ENCODE peak calls at places on chromosome 11, in four cellular contexts. W is A549, G is IMR-90, L is HepG2. A is an unnamed sample.

GRCh38 chr11:1746516-1746931 is 3.9 kb downstream of the IFITM10 start:
- DNase-seq in W (no peak), G (no peak), L (no peak), A (no peak)

GRCh38 chr11:11960687-11961086 is 47.7 kb downstream of the DKK3 start:
- DNase-seq in G (no peak), W (no peak), L (no peak), A (no peak)

GRCh38 chr11:17314904-17315426 is 36.6 kb upstream of the NCR3LG1 start:
- DNase-seq in W (no peak), G (no peak), L (no peak), A (no peak)

GRCh38 chr11:114058871-114059277 is 637 bp upstream of the ZBTB16 start:
- DNase-seq in L (no peak), W (no peak), G (no peak), A (no peak)

GRCh38 chr11:47184711-47185304 is 1.4 kb downstream of the PACSIN3 start:
- DNase-seq in W (no peak), L (peak; percentile 90), G (no peak), A (no peak)

GRCh38 chr11:96713301-96713700 is 323.5 kb downstream of the JRKL start:
- DNase-seq in L (no peak), W (no peak), G (no peak), A (no peak)

GRCh38 chr11:130608267-130608666 is 159.8 kb downstream of the ADAMTS15 start:
- DNase-seq in G (no peak), L (no peak), W (no peak), A (no peak)

GRCh38 chr11:6705905-6706535 is 22.9 kb upstream of the MRPL17 start:
- DNase-seq in W (peak; percentile 45), G (peak; percentile 63), L (peak; percentile 20), A (peak; percentile 58)

GRCh38 chr11:9273430-9274336 is 8.5 kb upstream of the DENND5A start:
- DNase-seq in L (no peak), G (peak; percentile 78), W (no peak), A (no peak)

GRCh38 chr11:28976012-28976800 is 868.0 kb downstream of the METTL15 start:
- DNase-seq in L (no peak), G (no peak), W (no peak), A (no peak)

GRCh38 chr11:17602105-17603001 is 55.3 kb downstream of the OTOG start:
- DNase-seq in G (no peak), W (no peak), L (no peak), A (no peak)

GRCh38 chr11:129457321-129457720 is 81.7 kb downstream of the BARX2 start:
- DNase-seq in L (no peak), W (no peak), G (no peak), A (no peak)

GRCh38 chr11:11579012-11579755 is 42.6 kb downstream of the GALNT18 start:
- DNase-seq in G (no peak), W (no peak), L (no peak), A (no peak)

GRCh38 chr11:128469220-128469619 is 118.1 kb downstream of the ETS1 start:
- DNase-seq in G (no peak), L (no peak), W (no peak), A (no peak)

GRCh38 chr11:100232006-100232405 is 455.1 kb upstream of the ARHGAP42 start:
- DNase-seq in W (no peak), G (no peak), L (no peak), A (no peak)

GRCh38 chr11:14189874-14190273 is 169.1 kb downstream of the RRAS2 start:
- DNase-seq in L (no peak), G (no peak), W (no peak), A (no peak)

GRCh38 chr11:66316849-66317251 is at the start of gene CD248:
- DNase-seq in G (peak; percentile 78), L (no peak), W (no peak), A (no peak)

GRCh38 chr11:46597609-46598219 is 3.9 kb upstream of the AMBRA1 start:
- DNase-seq in G (peak; percentile 70), W (no peak), L (no peak), A (peak; percentile 87)

GRCh38 chr11:115895594-115895993 is 391.4 kb upstream of the CADM1 start:
- DNase-seq in L (no peak), W (no peak), G (no peak), A (no peak)

GRCh38 chr11:19071255-19071654 is 10.7 kb upstream of the MRGPRX2 start:
- DNase-seq in L (peak; percentile 78), W (peak; percentile 90), G (peak; percentile 82), A (peak; percentile 86)

GRCh38 chr11:130964393-130964792 is 48.1 kb upstream of the SNX19 start:
- DNase-seq in L (no peak), G (no peak), W (no peak), A (no peak)

GRCh38 chr11:63490551-63491239 is at the start of gene PLAAT5:
- DNase-seq in G (no peak), W (no peak), L (no peak), A (no peak)

DNA sequence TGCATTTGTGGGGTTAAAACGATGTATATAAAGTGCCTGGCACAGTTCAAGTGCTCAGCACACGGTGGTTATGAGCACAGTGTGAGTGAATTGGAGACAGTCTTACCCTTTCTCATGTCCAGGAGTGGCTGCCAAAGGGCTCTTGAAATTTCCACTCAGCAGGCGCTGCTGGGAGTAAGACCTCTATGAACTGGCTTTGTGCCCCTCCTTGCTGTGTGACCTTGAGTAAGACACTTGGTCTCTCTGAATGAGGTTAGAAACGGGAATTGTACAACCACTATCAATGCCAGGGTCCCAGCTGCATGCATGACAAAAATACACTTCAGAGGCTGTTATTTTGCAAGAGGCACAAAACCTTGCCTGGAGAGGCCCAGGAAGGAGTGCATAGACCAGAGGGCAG is 86.6 kb downstream of the TSPAN18 start:
- DNase-seq in W (no peak), L (no peak), G (no peak), A (no peak)
- TF ChIP-seq MAZ in W (no peak), L (no peak), G (no peak), A (no peak)

DNA sequence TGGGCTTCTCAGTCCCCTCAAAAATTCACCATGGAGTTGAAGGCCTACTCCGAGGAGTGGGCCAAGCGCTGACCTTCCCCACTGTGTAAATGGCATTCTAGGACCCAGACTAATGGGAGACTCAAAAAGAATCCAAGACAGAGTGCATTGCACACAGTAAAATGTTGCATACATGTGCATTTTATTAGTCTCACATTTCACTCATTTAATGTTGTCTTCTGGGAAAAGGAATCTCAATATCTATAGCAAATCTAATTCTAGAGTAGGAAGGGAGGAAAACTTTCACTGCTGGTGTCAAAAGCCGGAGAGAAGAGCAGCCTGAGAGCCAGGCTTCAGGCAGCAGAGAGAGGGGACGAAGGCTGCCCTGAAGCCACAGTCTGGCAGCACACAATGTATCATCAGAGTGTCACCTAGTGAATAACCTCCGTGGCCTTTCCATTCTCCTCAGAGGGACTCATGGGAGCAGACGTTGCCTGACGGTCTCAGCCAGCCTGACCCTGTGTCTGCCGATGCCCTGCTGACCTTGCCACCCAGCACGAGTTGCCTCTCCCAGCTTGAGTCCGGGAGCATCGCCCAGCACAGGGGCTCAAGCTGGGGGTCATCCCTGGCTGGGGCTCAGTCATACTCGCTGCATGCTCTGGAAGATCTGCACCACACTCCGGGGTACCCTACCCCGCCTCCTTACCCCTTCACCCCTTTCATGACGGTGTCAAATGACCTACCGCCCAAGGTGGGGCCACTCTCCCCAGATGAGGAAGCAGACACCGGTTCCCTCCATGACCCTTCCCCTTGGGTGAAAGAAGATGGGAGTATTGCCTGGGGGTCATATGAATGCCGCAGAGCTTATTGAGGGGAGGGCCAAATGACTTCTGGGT is 12.9 kb upstream of the POU2AF3 start:
- DNase-seq in W (no peak), G (no peak), L (peak; percentile 25), A (no peak)
- TF ChIP-seq MAZ in W (no peak), G (no peak), L (no peak), A (no peak)

GRCh38 chr11:107561688-107562087 is 3.8 kb downstream of the ALKBH8 start:
- DNase-seq in G (peak; percentile 34), W (peak; percentile 36), L (no peak), A (no peak)
- TF ChIP-seq MAZ in G (no peak), W (no peak), L (no peak), A (no peak)

GRCh38 chr11:109750964-109751363 is 329.0 kb downstream of the C11orf87 start:
- DNase-seq in W (no peak), L (no peak), G (no peak), A (no peak)

GRCh38 chr11:109752212-109752825 is 330.3 kb downstream of the C11orf87 start:
- DNase-seq in W (no peak), G (no peak), L (no peak), A (no peak)

GRCh38 chr11:109745996-109746625 is 324.1 kb downstream of the C11orf87 start:
- DNase-seq in L (no peak), G (no peak), W (no peak), A (no peak)

DNA sequence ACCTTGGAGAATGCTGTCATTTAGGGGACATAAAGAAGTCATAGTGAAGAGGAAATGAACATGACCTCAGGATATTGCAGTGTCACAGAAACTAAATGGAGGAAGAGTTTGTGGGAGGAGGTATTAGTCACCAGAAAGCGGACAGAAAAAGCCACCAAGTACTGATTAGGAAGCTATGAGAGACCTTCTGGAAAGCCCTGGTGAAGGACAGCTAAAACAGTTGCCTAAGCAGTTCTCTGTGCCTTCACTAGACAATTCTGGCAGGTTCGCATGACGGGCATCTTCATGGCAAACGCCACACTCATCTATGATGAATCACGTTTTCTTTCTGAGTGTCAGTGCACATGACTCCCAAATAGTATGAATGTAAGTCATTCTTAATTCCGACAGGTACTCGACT is 325.8 kb downstream of the C11orf87 start:
- DNase-seq in W (no peak), L (no peak), G (no peak), A (peak; percentile 33)
- TF ChIP-seq MAZ in W (no peak), L (no peak), G (no peak), A (no peak)

DNA sequence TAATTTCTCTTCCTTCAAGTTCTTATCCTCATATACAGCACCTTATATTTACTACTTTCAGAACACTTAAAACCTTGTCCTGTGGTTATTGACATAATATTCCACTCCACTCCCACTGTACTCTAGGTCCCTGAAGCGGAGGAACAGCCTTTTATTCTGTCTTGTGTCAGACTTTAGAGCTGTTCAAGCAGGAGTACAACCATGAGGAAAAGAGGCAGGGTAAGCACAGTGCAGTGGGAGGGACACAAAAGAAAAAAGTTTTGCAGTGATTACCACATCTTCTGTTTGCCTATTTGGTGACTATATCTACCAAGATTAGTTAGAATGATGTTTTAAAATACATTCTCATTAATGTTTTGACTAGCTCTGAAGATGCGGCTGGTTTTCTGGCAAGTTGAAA is 122.0 kb upstream of the CEP126 start:
- DNase-seq in W (no peak), G (no peak), L (no peak), A (no peak)
- TF ChIP-seq MAZ in W (no peak), G (no peak), L (no peak), A (no peak)

DNA sequence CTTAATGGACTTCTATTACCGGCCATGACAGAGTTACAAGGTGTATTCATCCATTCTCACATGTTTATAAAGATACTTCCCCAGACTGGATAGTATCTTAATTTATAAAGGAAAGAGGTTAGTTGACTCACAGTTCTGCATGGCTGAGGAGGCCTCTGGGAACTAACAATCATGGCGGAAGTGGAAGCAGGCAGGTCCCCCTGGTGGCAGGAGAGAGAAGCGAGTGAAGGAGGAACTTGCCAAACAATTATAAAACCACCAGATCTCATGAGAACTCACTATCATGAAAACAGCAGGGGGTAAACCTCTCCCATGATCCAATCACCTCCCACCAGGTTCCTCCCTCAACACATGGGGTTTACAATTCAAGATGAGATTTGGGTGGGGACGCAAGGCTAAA is 170.0 kb upstream of the PDGFD start:
- DNase-seq in G (no peak), L (peak; percentile 7), W (peak; percentile 34), A (no peak)
- TF ChIP-seq MAZ in G (no peak), L (no peak), W (no peak), A (no peak)